ENCODE peak calls at places on chromosomes 4 and X, in ten cellular contexts. U is thoracic aorta, A is OCI-LY7, J is D721Med, L is bronchial epithelial cell, Z is GM06990, E is tibial artery, X is cardiac fibroblast, H is WERI-Rb-1, W is activated B cell treated with CpG ODN at 0.5 μM for 24 hours. S is an unnamed sample.

GRCh38 chr4:176376032-176376614 is 56.4 kb downstream of the SPCS3 start:
- DNase-seq in U (no peak), A (peak), J (no peak), L (peak), Z (no peak), E (no peak), X (peak), H (no peak), W (no peak), S (no peak)

GRCh38 chrX:107818900-107819521 is 6.7 kb upstream of the MID2 start:
- DNase-seq in U (no peak), A (peak), J (no peak), L (no peak), Z (no peak), E (no peak), X (no peak), H (no peak), W (no peak), S (peak)

GRCh38 chrX:2500091-2500680 is 590 bp downstream of the DHRSX start:
- DNase-seq in U (no peak), A (peak), J (no peak), L (peak), Z (peak), E (peak), X (peak), H (peak), W (peak), S (peak)

GRCh38 chr4:33369366-33369899 is 2649.3 kb downstream of the PCDH7 start:
- DNase-seq in U (no peak), A (no peak), J (no peak), L (peak), Z (no peak), E (no peak), X (peak), H (no peak), W (no peak), S (no peak)

GRCh38 chrX:53494427-53494826 is 60.3 kb upstream of the HSD17B10 start:
- DNase-seq in U (no peak), A (no peak), J (no peak), L (no peak), Z (no peak), E (peak), X (peak), H (no peak), W (no peak), S (no peak)

GRCh38 chrX:40303256-40304077 is 205.7 kb upstream of the BCOR start:
- DNase-seq in U (no peak), A (peak), J (no peak), L (no peak), Z (no peak), E (no peak), X (no peak), H (no peak), W (no peak), S (peak)

GRCh38 chr4:92303621-92304027 is at the start of gene GRID2:
- DNase-seq in U (no peak), A (no peak), J (peak), L (no peak), Z (no peak), E (no peak), X (peak), H (peak), W (no peak), S (no peak)

GRCh38 chr4:108884596-108884995 is 121.7 kb upstream of the ETNPPL start:
- DNase-seq in U (no peak), A (no peak), J (no peak), L (no peak), Z (no peak), E (no peak), X (no peak), H (peak), W (no peak), S (no peak)

GRCh38 chr4:168632246-168632832 is 135.5 kb downstream of the PALLD start:
- DNase-seq in U (no peak), A (no peak), J (no peak), L (no peak), Z (no peak), E (no peak), X (no peak), H (no peak), W (no peak), S (no peak)

GRCh38 chrX:10598540-10598939 is 21.8 kb downstream of the MID1 start:
- DNase-seq in U (no peak), A (no peak), J (no peak), L (no peak), Z (no peak), E (no peak), X (peak), H (no peak), W (no peak), S (no peak)

GRCh38 chrX:10600479-10600878 is 19.9 kb downstream of the MID1 start:
- DNase-seq in U (no peak), A (no peak), J (no peak), L (no peak), Z (no peak), E (no peak), X (no peak), H (no peak), W (no peak), S (no peak)

GRCh38 chrX:10602646-10603045 is 17.7 kb downstream of the MID1 start:
- DNase-seq in U (no peak), A (no peak), J (no peak), L (peak), Z (no peak), E (no peak), X (no peak), H (no peak), W (no peak), S (no peak)

GRCh38 chrX:10603612-10604011 is 16.8 kb downstream of the MID1 start:
- DNase-seq in U (no peak), A (no peak), J (no peak), L (no peak), Z (no peak), E (no peak), X (no peak), H (no peak), W (no peak), S (no peak)

GRCh38 chrX:10597871-10598270 is 22.5 kb downstream of the MID1 start:
- DNase-seq in U (no peak), A (peak), J (no peak), L (peak), Z (no peak), E (no peak), X (no peak), H (peak), W (no peak), S (peak)
- TF ChIP-seq CTCF in U (no peak), A (peak), J (peak), L (peak), Z (peak), E (peak), X (peak), H (peak), W (no peak), S (no peak)

GRCh38 chr4:123659759-123660158 is 263.2 kb downstream of the SPRY1 start:
- DNase-seq in U (no peak), A (peak), J (no peak), L (peak), Z (no peak), E (no peak), X (peak), H (no peak), W (no peak), S (no peak)
- TF ChIP-seq CTCF in U (no peak), A (peak), J (peak), L (peak), Z (peak), E (peak), X (peak), H (peak), W (no peak), S (no peak)

GRCh38 chr4:3766791-3767561 is 791 bp downstream of the ADRA2C start:
- DNase-seq in U (no peak), A (no peak), J (peak), L (no peak), Z (no peak), E (peak), X (no peak), H (no peak), W (no peak), S (peak)
- TF ChIP-seq CTCF in U (no peak), A (no peak), J (peak), L (no peak), Z (no peak), E (peak), X (no peak), H (no peak), W (no peak), S (no peak)

GRCh38 chr4:41635441-41635840 is 97.5 kb downstream of the LIMCH1 start:
- DNase-seq in U (no peak), A (no peak), J (no peak), L (no peak), Z (no peak), E (no peak), X (no peak), H (no peak), W (no peak), S (no peak)
- TF ChIP-seq CTCF in U (no peak), A (no peak), J (no peak), L (no peak), Z (no peak), E (no peak), X (no peak), H (no peak), W (no peak), S (no peak)

GRCh38 chr4:153346031-153346430 is 1.5 kb downstream of the MND1 start:
- DNase-seq in U (no peak), A (peak), J (no peak), L (no peak), Z (no peak), E (no peak), X (no peak), H (no peak), W (no peak), S (no peak)

GRCh38 chr4:153348006-153348405 is 3.5 kb downstream of the MND1 start:
- DNase-seq in U (no peak), A (peak), J (no peak), L (no peak), Z (no peak), E (no peak), X (no peak), H (no peak), W (no peak), S (no peak)

GRCh38 chr4:153347117-153347516 is 2.6 kb downstream of the MND1 start:
- DNase-seq in U (no peak), A (peak), J (no peak), L (no peak), Z (no peak), E (no peak), X (no peak), H (no peak), W (no peak), S (no peak)

GRCh38 chr4:153345011-153345981 is 808 bp downstream of the MND1 start:
- DNase-seq in U (no peak), A (peak), J (no peak), L (peak), Z (no peak), E (peak), X (peak), H (peak), W (peak), S (peak)

DNA sequence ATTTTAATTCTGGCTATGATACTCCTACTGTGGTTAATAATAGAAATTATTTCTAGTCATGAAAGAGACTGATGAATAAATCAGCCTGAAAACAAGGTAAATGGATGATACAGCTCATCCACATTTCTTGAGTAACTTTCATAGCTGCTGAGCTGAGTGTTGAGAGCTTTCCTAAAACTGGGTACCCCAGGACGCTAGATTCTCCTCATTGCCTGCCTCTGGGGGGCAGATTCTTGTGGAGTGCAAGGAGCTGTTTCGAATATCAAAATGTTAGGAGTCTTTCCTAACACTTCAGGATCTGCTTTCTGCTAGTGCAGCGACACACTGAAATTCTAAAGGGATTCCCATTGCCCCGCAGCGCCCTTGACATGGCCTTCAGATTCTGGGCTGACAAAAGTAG is 2.1 kb downstream of the MND1 start:
- DNase-seq in U (no peak), A (peak), J (no peak), L (no peak), Z (no peak), E (no peak), X (peak), H (no peak), W (no peak), S (no peak)
- TF ChIP-seq CTCF in U (no peak), A (peak), J (no peak), L (no peak), Z (no peak), E (no peak), X (no peak), H (no peak), W (no peak), S (no peak)

GRCh38 chr4:173507471-173508385 is 22.3 kb downstream of the HAND2 start:
- DNase-seq in U (no peak), A (no peak), J (no peak), L (no peak), Z (no peak), E (peak), X (no peak), H (no peak), W (no peak), S (no peak)
- TF ChIP-seq CTCF in U (no peak), A (no peak), J (no peak), L (no peak), Z (no peak), E (no peak), X (no peak), H (no peak), W (no peak), S (no peak)

GRCh38 chr4:154642361-154642760 is 29.9 kb upstream of the FGG start:
- DNase-seq in U (no peak), A (no peak), J (no peak), L (no peak), Z (no peak), E (no peak), X (no peak), H (no peak), W (no peak), S (no peak)
- TF ChIP-seq CTCF in U (no peak), A (no peak), J (no peak), L (no peak), Z (no peak), E (no peak), X (no peak), H (no peak), W (no peak), S (no peak)

GRCh38 chr4:78057135-78057599 is at the start of gene FRAS1:
- DNase-seq in U (no peak), A (peak), J (peak), L (no peak), Z (peak), E (no peak), X (peak), H (peak), W (peak), S (peak)
- TF ChIP-seq CTCF in U (no peak), A (peak), J (peak), L (no peak), Z (no peak), E (no peak), X (no peak), H (peak), W (no peak), S (no peak)

S was measured in activated CD8-positive, alpha-beta T cell treated with anti-CD3 and anti-CD28 coated beads for 36 hours.